ENCODE peak calls at places on chromosomes 4 and X, in four cellular contexts. B is K562, W is HepG2, T is GM12878. K is an unnamed sample.

GRCh38 chr4:113827285-113827684 is 65.7 kb upstream of the CAMK2D start:
- DNase-seq in W (no peak), B (no peak), T (no peak), K (no peak)

GRCh38 chrX:129678176-129678880 is 23.6 kb upstream of the APLN start:
- DNase-seq in B (no peak), W (no peak), T (no peak), K (peak; percentile 32)

GRCh38 chr4:20254517-20255250 is 3.0 kb downstream of the SLIT2 start:
- DNase-seq in T (no peak), B (no peak), W (no peak), K (peak; percentile 75)

GRCh38 chr4:175459571-175459970 is 352.5 kb downstream of the GPM6A start:
- DNase-seq in T (no peak), W (no peak), B (no peak), K (no peak)

GRCh38 chr4:143364063-143364462 is 27.4 kb downstream of the GAB1 start:
- DNase-seq in W (no peak), B (no peak), T (no peak), K (no peak)

GRCh38 chrX:13747836-13748235 is 13.3 kb downstream of the OFD1 start:
- DNase-seq in T (no peak), W (peak; percentile 21), B (peak; percentile 51), K (peak; percentile 54)

GRCh38 chr4:86032476-86033022 is 327.3 kb downstream of the MAPK10 start:
- DNase-seq in T (no peak), W (no peak), B (no peak), K (no peak)

GRCh38 chrX:63581390-63581789 is 203.6 kb downstream of the ARHGEF9 start:
- DNase-seq in B (no peak), T (no peak), W (no peak), K (peak; percentile 83)

GRCh38 chrX:49212209-49212608 is 12.2 kb upstream of the SYP start:
- DNase-seq in T (no peak), W (no peak), B (no peak), K (no peak)

GRCh38 chrX:29617725-29618124 is 597.6 kb upstream of the MAGEB2 start:
- DNase-seq in B (no peak), W (no peak), T (no peak), K (no peak)

GRCh38 chrX:57135287-57135686 is 1.9 kb downstream of the SPIN2A start:
- DNase-seq in W (no peak), B (peak; percentile 62), T (no peak), K (no peak)

GRCh38 chrX:2837961-2838360 is 9.2 kb downstream of the GYG2 start:
- DNase-seq in W (no peak), T (no peak), B (no peak), K (no peak)

GRCh38 chrX:34909151-34909550 is 33.4 kb upstream of the FAM47B start:
- DNase-seq in W (no peak), T (no peak), B (no peak), K (no peak)

GRCh38 chr4:85147481-85148076 is 181.1 kb upstream of the WDFY3 start:
- DNase-seq in B (peak; percentile 62), T (peak; percentile 11), W (peak; percentile 50), K (peak; percentile 88)

GRCh38 chr4:101644516-101644915 is 146.0 kb upstream of the BANK1 start:
- DNase-seq in B (no peak), T (no peak), W (no peak), K (no peak)

GRCh38 chr4:138182838-138183426 is 59.2 kb downstream of the SLC7A11 start:
- DNase-seq in W (peak; percentile 56), T (no peak), B (peak; percentile 40), K (peak; percentile 60)

GRCh38 chr4:154345359-154345758 is 146.2 kb downstream of the DCHS2 start:
- DNase-seq in T (no peak), W (no peak), B (no peak), K (no peak)

GRCh38 chr4:101346312-101346561 is 1.1 kb downstream of the PPP3CA start:
- DNase-seq in B (no peak), W (peak; percentile 16), T (no peak), K (no peak)

GRCh38 chr4:42715807-42716482 is 59.0 kb upstream of the ATP8A1 start:
- DNase-seq in B (no peak), W (no peak), T (no peak), K (peak; percentile 19)

GRCh38 chr4:118113220-118113619 is 78.9 kb downstream of the NDST3 start:
- DNase-seq in T (no peak), W (no peak), B (no peak), K (no peak)

GRCh38 chr4:76892601-76893000 is 5.3 kb downstream of the SOWAHB start:
- DNase-seq in B (no peak), W (no peak), T (no peak), K (no peak)

GRCh38 chr4:136637071-136637777 is 895.1 kb downstream of the PCDH18 start:
- DNase-seq in B (peak; percentile 11), W (peak; percentile 28), T (no peak), K (peak; percentile 83)

GRCh38 chr4:171181090-171181489 is 632.1 kb upstream of the GALNTL6 start:
- DNase-seq in T (no peak), W (no peak), B (no peak), K (no peak)

GRCh38 chrX:10102046-10102704 is 54.6 kb upstream of the CLCN4 start:
- DNase-seq in B (no peak), W (no peak), T (no peak), K (no peak)
- H3K79me2 ChIP-seq in B (no peaks in the 10 kb centered on the region), W (no peaks in the 10 kb centered on the region), T (no peaks in the 10 kb centered on the region), K (no peaks in the 10 kb centered on the region)

DNA sequence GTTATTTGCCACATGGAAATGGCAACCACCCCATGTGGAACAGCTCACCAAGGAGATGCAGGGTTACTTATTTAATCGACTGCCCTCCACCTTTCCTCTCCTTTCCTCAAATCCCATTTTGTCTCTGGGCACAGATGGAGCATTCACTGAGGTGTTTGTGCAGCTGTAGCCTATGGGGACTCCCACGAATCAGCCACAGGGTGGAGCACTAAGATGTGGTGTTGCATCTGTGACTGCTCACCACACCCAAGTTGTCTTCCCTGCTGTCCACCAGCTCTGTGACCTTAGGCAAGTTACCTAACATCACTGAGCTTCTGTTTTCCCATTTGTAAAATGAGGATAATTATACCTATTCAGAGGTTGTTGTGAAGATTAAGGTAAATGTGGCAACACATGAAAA is 252.4 kb upstream of the CPEB2 start:
- DNase-seq in B (peak; percentile 8), W (no peak), T (no peak), K (peak; percentile 30)
- TF ChIP-seq JUNB in B (no peak), W (no peak), T (no peak), K (no peak)

DNA sequence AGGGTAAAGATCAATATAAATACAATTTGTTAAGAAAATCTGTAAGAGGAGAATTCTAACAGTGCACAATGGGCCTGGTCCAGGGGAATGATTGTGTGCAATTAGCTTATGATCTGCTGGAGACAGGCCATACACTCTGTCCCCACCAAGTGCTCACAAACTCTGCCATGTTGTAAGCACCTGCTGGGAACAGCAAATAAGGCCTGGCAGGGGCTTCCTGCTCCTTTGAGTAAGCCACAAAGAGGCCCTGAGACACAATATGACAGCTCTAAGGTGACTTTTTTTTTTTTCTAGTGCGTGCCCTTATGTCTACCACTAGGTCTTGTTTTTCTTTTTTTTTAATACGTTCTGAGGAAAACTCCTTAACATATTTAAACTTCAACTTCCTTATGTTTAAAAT is 866.3 kb upstream of the PCDH7 start:
- DNase-seq in T (no peak), B (no peak), W (no peak), K (peak; percentile 17)
- TF ChIP-seq CREB1 in T (no peak), B (no peak), W (no peak), K (no peak)

DNA sequence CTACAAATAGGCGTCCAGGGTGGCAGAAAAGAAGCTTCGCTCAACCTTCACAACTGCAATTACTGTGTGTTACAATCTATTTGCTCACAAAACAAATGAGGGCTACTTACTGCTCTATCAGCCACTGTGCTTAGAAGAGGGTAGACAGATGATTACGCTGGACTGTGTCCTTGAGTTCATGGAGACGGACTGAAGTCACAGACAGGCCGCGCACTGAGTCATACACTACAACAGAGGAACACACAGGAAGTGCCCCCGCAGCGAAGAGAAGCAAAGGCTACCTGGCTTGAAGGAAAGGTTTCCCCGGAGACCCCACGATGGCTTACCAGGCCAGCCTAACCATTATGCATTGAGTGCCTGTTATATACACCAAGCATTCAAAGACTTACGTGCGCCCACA is 25.6 kb downstream of the FAT1 start:
- DNase-seq in W (peak; percentile 83), T (no peak), B (no peak), K (no peak)
- H3K79me2 ChIP-seq in W (peaks cover 100% of the 10 kb centered on the region), T (no peaks in the 10 kb centered on the region), B (no peaks in the 10 kb centered on the region), K (peaks cover 97% of the 10 kb centered on the region)

DNA sequence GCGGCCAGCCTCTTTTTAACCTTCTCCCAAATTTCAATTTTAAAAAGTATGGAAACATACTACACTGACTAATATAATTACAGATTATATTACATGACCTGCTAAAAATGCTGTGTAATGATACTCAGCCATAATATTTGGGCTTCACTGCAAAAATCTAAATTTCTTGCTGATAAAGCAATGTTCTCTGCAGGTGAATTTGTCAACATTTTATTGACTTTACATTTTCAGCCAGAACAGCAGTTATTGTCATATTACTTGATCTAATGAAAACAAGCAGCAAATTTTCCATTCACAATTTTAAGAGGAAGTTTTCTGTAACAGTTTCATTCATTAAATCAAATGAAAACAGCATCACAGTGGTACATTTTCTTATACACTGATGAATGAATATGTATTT is 91.1 kb downstream of the FRYL start:
- DNase-seq in T (no peak), W (no peak), B (no peak), K (no peak)
- TF ChIP-seq JUNB in T (no peak), W (no peak), B (no peak), K (no peak)

DNA sequence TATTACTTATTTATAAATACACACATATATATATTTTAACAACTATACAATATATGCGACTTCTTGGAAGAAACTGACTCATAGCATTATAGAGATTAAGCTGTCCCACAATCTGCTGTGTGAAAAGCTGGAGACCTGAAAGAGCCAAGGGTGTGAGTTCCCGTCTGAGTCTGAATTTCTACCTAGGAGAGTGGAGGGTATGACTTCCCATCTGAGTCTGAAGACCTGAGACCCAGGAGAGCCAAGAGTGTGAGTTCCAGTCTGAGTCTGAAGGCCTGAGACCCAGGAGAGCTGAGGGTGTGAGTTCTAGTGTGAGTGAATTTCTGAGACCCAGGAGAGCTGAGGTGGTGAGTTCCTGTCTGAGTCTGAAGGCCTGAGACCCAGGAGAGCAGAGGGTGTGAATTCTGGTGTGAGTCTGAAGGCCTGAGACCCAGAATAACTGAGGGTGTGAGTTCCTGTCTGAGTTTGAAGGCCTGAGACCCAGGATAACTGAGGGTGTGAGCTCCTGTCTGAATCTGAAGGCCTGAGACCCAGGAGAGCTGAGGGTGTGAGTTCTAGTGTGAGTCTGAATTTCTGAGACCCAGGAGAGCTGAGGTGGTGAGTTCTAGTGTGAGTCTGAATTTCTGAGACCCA is 8.9 kb upstream of the P2RY8 start:
- DNase-seq in W (no peak), B (no peak), T (no peak), K (no peak)
- TF ChIP-seq CREB1 in W (no peak), B (no peak), T (no peak), K (no peak)

GRCh38 chr4:150950657-150951056 is 64.4 kb downstream of the LRBA start:
- DNase-seq in W (peak; percentile 21), T (no peak), B (peak; percentile 66), K (no peak)

GRCh38 chr4:150948710-150949109 is 66.4 kb downstream of the LRBA start:
- DNase-seq in T (no peak), B (no peak), W (no peak), K (no peak)

GRCh38 chr4:150949342-150949741 is 65.7 kb downstream of the LRBA start:
- DNase-seq in B (no peak), W (no peak), T (no peak), K (no peak)

GRCh38 chr4:150949943-150950342 is 65.1 kb downstream of the LRBA start:
- DNase-seq in B (no peak), W (no peak), T (no peak), K (no peak)

GRCh38 chr4:150948069-150948468 is 67.0 kb downstream of the LRBA start:
- DNase-seq in T (no peak), B (no peak), W (no peak), K (no peak)
- H3K79me2 ChIP-seq in T (peaks cover 32% of the 10 kb centered on the region), B (peaks cover 100% of the 10 kb centered on the region), W (peaks cover 17% of the 10 kb centered on the region), K (peaks cover 97% of the 10 kb centered on the region)